ENCODE peak calls at places on chromosomes 6 and 20, in six cellular contexts. One of them, this sample, is unnamed.

GRCh38 chr20:32777177-32777956 is 15.2 kb downstream of the DNMT3B start:
- DNase-seq in neural progenitor cell: peak
- DNase-seq in left ventricle myocardium inferior: no peak
- DNase-seq in hepatocyte: no peak
- DNase-seq in BJ: no peak
- DNase-seq in HCT116: no peak
- DNase-seq in this sample: no peak

GRCh38 chr6:3195695-3196497 is 31.6 kb downstream of the TUBB2B start:
- DNase-seq in neural progenitor cell: peak
- DNase-seq in left ventricle myocardium inferior: no peak
- DNase-seq in hepatocyte: no peak
- DNase-seq in BJ: no peak
- DNase-seq in HCT116: peak
- DNase-seq in this sample: no peak

GRCh38 chr6:13697857-13698256 is 13.8 kb downstream of the RANBP9 start:
- DNase-seq in neural progenitor cell: no peak
- DNase-seq in left ventricle myocardium inferior: no peak
- DNase-seq in hepatocyte: no peak
- DNase-seq in BJ: no peak
- DNase-seq in HCT116: no peak
- DNase-seq in this sample: no peak

GRCh38 chr20:44131704-44132103 is 55.3 kb downstream of the JPH2 start:
- DNase-seq in neural progenitor cell: no peak
- DNase-seq in left ventricle myocardium inferior: no peak
- DNase-seq in hepatocyte: no peak
- DNase-seq in BJ: no peak
- DNase-seq in HCT116: no peak
- DNase-seq in this sample: no peak

GRCh38 chr20:22729180-22729579 is 144.8 kb upstream of the FOXA2 start:
- DNase-seq in neural progenitor cell: no peak
- DNase-seq in left ventricle myocardium inferior: no peak
- DNase-seq in hepatocyte: no peak
- DNase-seq in BJ: no peak
- DNase-seq in HCT116: no peak
- DNase-seq in this sample: no peak

GRCh38 chr20:53148764-53149163 is 176.6 kb downstream of the TSHZ2 start:
- DNase-seq in neural progenitor cell: no peak
- DNase-seq in left ventricle myocardium inferior: no peak
- DNase-seq in hepatocyte: no peak
- DNase-seq in BJ: no peak
- DNase-seq in HCT116: no peak
- DNase-seq in this sample: no peak

GRCh38 chr6:145801021-145801420 is 13.6 kb downstream of the FBXO30 start:
- DNase-seq in neural progenitor cell: no peak
- DNase-seq in left ventricle myocardium inferior: no peak
- DNase-seq in hepatocyte: no peak
- DNase-seq in BJ: no peak
- DNase-seq in HCT116: no peak
- DNase-seq in this sample: no peak

GRCh38 chr20:40760399-40760798 is 71.4 kb upstream of the MAFB start:
- DNase-seq in neural progenitor cell: no peak
- DNase-seq in left ventricle myocardium inferior: no peak
- DNase-seq in hepatocyte: no peak
- DNase-seq in BJ: no peak
- DNase-seq in HCT116: no peak
- DNase-seq in this sample: no peak

GRCh38 chr20:63858393-63859165 is 2.7 kb upstream of the ABHD16B start:
- DNase-seq in neural progenitor cell: peak
- DNase-seq in left ventricle myocardium inferior: peak
- DNase-seq in hepatocyte: no peak
- DNase-seq in BJ: no peak
- DNase-seq in HCT116: no peak
- DNase-seq in this sample: no peak

GRCh38 chr6:84017709-84018452 is 15.7 kb upstream of the MRAP2 start:
- DNase-seq in neural progenitor cell: no peak
- DNase-seq in left ventricle myocardium inferior: no peak
- DNase-seq in hepatocyte: no peak
- DNase-seq in BJ: no peak
- DNase-seq in HCT116: no peak
- DNase-seq in this sample: no peak

GRCh38 chr6:95083506-95083905 is 493.8 kb upstream of the MANEA start:
- DNase-seq in neural progenitor cell: no peak
- DNase-seq in left ventricle myocardium inferior: no peak
- DNase-seq in hepatocyte: peak
- DNase-seq in BJ: no peak
- DNase-seq in HCT116: no peak
- DNase-seq in this sample: no peak

GRCh38 chr20:19976595-19977372 is 40.4 kb upstream of the NAA20 start:
- DNase-seq in neural progenitor cell: peak
- DNase-seq in left ventricle myocardium inferior: peak
- DNase-seq in hepatocyte: peak
- DNase-seq in BJ: peak
- DNase-seq in HCT116: peak
- DNase-seq in this sample: no peak

GRCh38 chr20:19975901-19976300 is 41.3 kb upstream of the NAA20 start:
- DNase-seq in neural progenitor cell: no peak
- DNase-seq in left ventricle myocardium inferior: no peak
- DNase-seq in hepatocyte: no peak
- DNase-seq in BJ: no peak
- DNase-seq in HCT116: no peak
- DNase-seq in this sample: no peak

GRCh38 chr20:19974621-19975435 is 42.3 kb upstream of the NAA20 start:
- DNase-seq in neural progenitor cell: no peak
- DNase-seq in left ventricle myocardium inferior: peak
- DNase-seq in hepatocyte: peak
- DNase-seq in BJ: peak
- DNase-seq in HCT116: no peak
- DNase-seq in this sample: peak

GRCh38 chr20:19973920-19974620 is 43.1 kb upstream of the NAA20 start:
- DNase-seq in neural progenitor cell: no peak
- DNase-seq in left ventricle myocardium inferior: peak
- DNase-seq in hepatocyte: peak
- DNase-seq in BJ: peak
- DNase-seq in HCT116: no peak
- DNase-seq in this sample: no peak

GRCh38 chr20:19975436-19975799 is 41.7 kb upstream of the NAA20 start:
- DNase-seq in neural progenitor cell: no peak
- DNase-seq in left ventricle myocardium inferior: peak
- DNase-seq in hepatocyte: no peak
- DNase-seq in BJ: no peak
- DNase-seq in HCT116: no peak
- DNase-seq in this sample: no peak
- H3K4me3 ChIP-seq in neural progenitor cell: no peak
- H3K4me3 ChIP-seq in left ventricle myocardium inferior: peak
- H3K4me3 ChIP-seq in hepatocyte: peak
- H3K4me3 ChIP-seq in BJ: peak
- H3K4me3 ChIP-seq in HCT116: no peak
- H3K4me3 ChIP-seq in this sample: peak

GRCh38 chr6:167934426-167934864 is 63.0 kb upstream of the KIF25 start:
- DNase-seq in neural progenitor cell: no peak
- DNase-seq in left ventricle myocardium inferior: no peak
- DNase-seq in hepatocyte: peak
- DNase-seq in BJ: no peak
- DNase-seq in HCT116: no peak
- DNase-seq in this sample: no peak

GRCh38 chr6:167933847-167934246 is 63.6 kb upstream of the KIF25 start:
- DNase-seq in neural progenitor cell: peak
- DNase-seq in left ventricle myocardium inferior: no peak
- DNase-seq in hepatocyte: no peak
- DNase-seq in BJ: no peak
- DNase-seq in HCT116: no peak
- DNase-seq in this sample: no peak

GRCh38 chr6:167933290-167933689 is 64.2 kb upstream of the KIF25 start:
- DNase-seq in neural progenitor cell: no peak
- DNase-seq in left ventricle myocardium inferior: no peak
- DNase-seq in hepatocyte: no peak
- DNase-seq in BJ: no peak
- DNase-seq in HCT116: no peak
- DNase-seq in this sample: no peak

GRCh38 chr6:167930300-167930699 is 67.2 kb upstream of the KIF25 start:
- DNase-seq in neural progenitor cell: no peak
- DNase-seq in left ventricle myocardium inferior: no peak
- DNase-seq in hepatocyte: no peak
- DNase-seq in BJ: no peak
- DNase-seq in HCT116: no peak
- DNase-seq in this sample: no peak

GRCh38 chr6:167932468-167933276 is 64.8 kb upstream of the KIF25 start:
- DNase-seq in neural progenitor cell: no peak
- DNase-seq in left ventricle myocardium inferior: no peak
- DNase-seq in hepatocyte: peak
- DNase-seq in BJ: no peak
- DNase-seq in HCT116: no peak
- DNase-seq in this sample: no peak
- H3K4me3 ChIP-seq in neural progenitor cell: no peak
- H3K4me3 ChIP-seq in left ventricle myocardium inferior: no peak
- H3K4me3 ChIP-seq in hepatocyte: no peak
- H3K4me3 ChIP-seq in BJ: no peak
- H3K4me3 ChIP-seq in HCT116: no peak
- H3K4me3 ChIP-seq in this sample: no peak

GRCh38 chr20:10674684-10675455 is 1.1 kb upstream of the JAG1 start:
- DNase-seq in neural progenitor cell: peak
- DNase-seq in left ventricle myocardium inferior: peak
- DNase-seq in hepatocyte: peak
- DNase-seq in BJ: no peak
- DNase-seq in HCT116: peak
- DNase-seq in this sample: no peak

GRCh38 chr20:10673831-10674683 is at the start of gene JAG1:
- DNase-seq in neural progenitor cell: peak
- DNase-seq in left ventricle myocardium inferior: peak
- DNase-seq in hepatocyte: peak
- DNase-seq in BJ: peak
- DNase-seq in HCT116: peak
- DNase-seq in this sample: peak

GRCh38 chr20:10676518-10676917 is 2.7 kb upstream of the JAG1 start:
- DNase-seq in neural progenitor cell: no peak
- DNase-seq in left ventricle myocardium inferior: no peak
- DNase-seq in hepatocyte: no peak
- DNase-seq in BJ: no peak
- DNase-seq in HCT116: no peak
- DNase-seq in this sample: no peak

GRCh38 chr20:10673176-10673830 is 496 bp downstream of the JAG1 start:
- DNase-seq in neural progenitor cell: peak
- DNase-seq in left ventricle myocardium inferior: no peak
- DNase-seq in hepatocyte: peak
- DNase-seq in BJ: no peak
- DNase-seq in HCT116: no peak
- DNase-seq in this sample: no peak

DNA sequence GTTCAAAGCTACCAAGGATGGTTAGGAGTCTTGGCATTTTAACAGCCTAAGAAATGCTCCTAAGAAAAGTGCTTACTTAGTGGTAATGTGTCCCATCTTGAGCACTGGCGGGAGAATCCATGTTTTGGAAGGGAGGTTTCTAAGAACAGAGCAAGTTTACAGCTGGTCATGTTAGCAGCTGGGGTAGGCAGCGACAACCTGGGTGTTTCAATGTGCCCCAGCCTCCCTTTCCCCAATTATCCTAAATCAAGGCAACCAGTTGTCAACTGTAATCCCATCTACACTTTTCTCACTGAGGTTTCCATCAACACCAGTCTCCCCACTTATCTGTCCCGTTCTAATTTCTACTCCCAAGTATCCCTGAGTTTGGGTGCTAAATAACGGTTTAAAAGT is 1.7 kb upstream of the JAG1 start:
- DNase-seq in neural progenitor cell: no peak
- DNase-seq in left ventricle myocardium inferior: no peak
- DNase-seq in hepatocyte: no peak
- DNase-seq in BJ: no peak
- DNase-seq in HCT116: no peak
- DNase-seq in this sample: no peak
- H3K4me3 ChIP-seq in neural progenitor cell: peak
- H3K4me3 ChIP-seq in left ventricle myocardium inferior: peak
- H3K4me3 ChIP-seq in hepatocyte: no peak
- H3K4me3 ChIP-seq in BJ: peak
- H3K4me3 ChIP-seq in HCT116: peak
- H3K4me3 ChIP-seq in this sample: no peak

DNA sequence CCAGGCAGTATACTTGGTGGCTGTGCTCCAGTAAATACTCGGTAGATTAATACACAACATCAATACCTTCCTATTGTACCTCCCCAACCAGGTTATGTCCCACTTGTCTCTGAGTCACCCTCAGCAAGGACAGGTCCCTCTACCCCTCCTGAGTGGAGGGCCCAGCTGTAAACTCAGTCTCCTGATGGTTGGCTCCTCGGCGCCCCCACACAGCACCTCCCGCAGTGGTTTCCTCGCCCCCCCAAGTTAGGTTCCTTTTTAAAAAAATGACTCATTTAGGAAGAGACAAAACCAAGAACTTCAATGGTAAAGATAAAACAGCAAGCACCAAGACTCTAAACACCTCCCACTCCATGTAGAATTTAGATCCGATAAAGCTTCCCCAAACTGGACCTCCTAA is 83.6 kb downstream of the TRERF1 start:
- DNase-seq in neural progenitor cell: no peak
- DNase-seq in left ventricle myocardium inferior: no peak
- DNase-seq in hepatocyte: no peak
- DNase-seq in BJ: no peak
- DNase-seq in HCT116: no peak
- DNase-seq in this sample: no peak
- H3K4me3 ChIP-seq in neural progenitor cell: no peak
- H3K4me3 ChIP-seq in left ventricle myocardium inferior: peak
- H3K4me3 ChIP-seq in hepatocyte: no peak
- H3K4me3 ChIP-seq in BJ: no peak
- H3K4me3 ChIP-seq in HCT116: no peak
- H3K4me3 ChIP-seq in this sample: no peak